ENCODE peak calls at places on chromosomes 5 and 9, in seven cellular contexts. T is choroid plexus epithelial cell, K is fibroblast of lung, A is stomach, F is neural progenitor cell, M is Calu3, Q is tibial nerve. S is an unnamed sample.
A peak's percentile ranks its signal among the peaks of the same experiment; 100 is the strongest.

GRCh38 chr5:137342764-137343163 is 156.4 kb downstream of the SPOCK1 start:
- DNase-seq in K (no peak), M (peak; percentile 7), T (peak; percentile 10), F (no peak), A (no peak), Q (no peak), S (no peak)

GRCh38 chr5:180209137-180209581 is at the start of gene RASGEF1C:
- DNase-seq in A (peak; percentile 71), K (peak; percentile 54), Q (no peak), T (peak; percentile 67), M (peak; percentile 86), F (peak; percentile 93), S (peak; percentile 87)

GRCh38 chr5:119323630-119324000 is 32.2 kb upstream of the TNFAIP8 start:
- DNase-seq in A (no peak), K (peak; percentile 60), F (no peak), T (peak; percentile 58), Q (no peak), M (no peak), S (no peak)

GRCh38 chr9:122216798-122217418 is 11.8 kb downstream of the LHX6 start:
- DNase-seq in K (no peak), T (no peak), A (no peak), M (no peak), F (no peak), Q (no peak), S (no peak)

GRCh38 chr9:118023649-118024048 is 319.4 kb downstream of the TLR4 start:
- DNase-seq in K (no peak), A (no peak), F (no peak), T (no peak), M (no peak), Q (no peak), S (no peak)

GRCh38 chr5:20972419-20972925 is 984.5 kb upstream of the CDH18 start:
- DNase-seq in A (no peak), K (peak; percentile 96), Q (no peak), F (peak; percentile 26), M (peak; percentile 61), T (peak; percentile 62), S (peak; percentile 7)

GRCh38 chr9:34256987-34257585 is 72.0 kb downstream of the KIF24 start:
- DNase-seq in F (no peak), Q (peak; percentile 39), K (peak; percentile 12), A (no peak), T (peak; percentile 15), M (no peak), S (no peak)

GRCh38 chr9:2478421-2478820 is 143.2 kb upstream of the VLDLR start:
- DNase-seq in F (no peak), Q (no peak), K (no peak), M (no peak), T (no peak), A (no peak), S (no peak)

GRCh38 chr5:174707671-174708070 is 16.7 kb upstream of the MSX2 start:
- DNase-seq in K (no peak), A (no peak), F (no peak), Q (no peak), T (no peak), M (no peak), S (no peak)

DNA sequence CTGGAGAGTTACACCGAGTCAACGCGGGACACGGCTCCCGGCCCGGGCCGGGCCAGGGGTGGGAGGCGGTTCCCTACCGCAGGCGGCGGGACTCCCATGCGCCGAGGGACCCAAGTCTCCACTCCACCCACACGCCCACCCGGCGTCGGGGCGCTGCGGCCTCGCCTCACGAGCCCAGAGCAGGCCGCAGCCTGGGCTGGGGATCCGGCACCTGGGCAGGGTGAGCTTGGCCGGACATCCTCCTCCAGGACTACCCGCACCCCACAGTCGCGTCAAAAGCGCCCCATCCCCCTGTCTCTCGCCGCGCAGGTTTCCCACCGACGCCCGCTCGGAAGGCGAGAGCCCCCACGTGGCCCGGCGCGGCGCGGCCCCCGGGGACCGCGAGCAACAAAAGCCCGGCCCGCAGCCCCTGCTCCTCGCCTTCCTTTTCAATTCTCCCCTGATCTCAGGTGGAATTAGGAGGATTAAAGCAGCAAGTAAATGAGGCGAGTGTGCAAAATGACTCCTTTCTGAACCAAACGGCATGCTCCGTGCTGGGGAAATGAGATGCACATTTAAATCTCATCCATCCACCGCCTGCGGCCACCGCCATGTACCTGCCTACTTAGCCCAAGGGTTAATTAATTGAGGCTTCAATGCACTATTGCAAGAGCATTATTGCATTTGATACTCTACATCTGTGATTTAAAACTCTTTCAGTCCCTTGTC is 196.6 kb upstream of the TBCA start:
- DNase-seq in K (no peak), Q (no peak), A (no peak), F (peak; percentile 75), M (peak; percentile 36), T (no peak), S (peak; percentile 25)
- TF ChIP-seq CTCF in K (peak; percentile 16), Q (no peak), A (no peak), F (peak; percentile 25), M (peak; percentile 23), T (no peak), S (no peak)

GRCh38 chr5:95878417-95879323 is 56.1 kb upstream of the GLRX start:
- DNase-seq in M (no peak), Q (no peak), A (no peak), F (no peak), K (no peak), T (no peak), S (no peak)
- TF ChIP-seq CTCF in M (no peak), Q (no peak), A (no peak), F (no peak), K (no peak), T (no peak), S (no peak)

DNA sequence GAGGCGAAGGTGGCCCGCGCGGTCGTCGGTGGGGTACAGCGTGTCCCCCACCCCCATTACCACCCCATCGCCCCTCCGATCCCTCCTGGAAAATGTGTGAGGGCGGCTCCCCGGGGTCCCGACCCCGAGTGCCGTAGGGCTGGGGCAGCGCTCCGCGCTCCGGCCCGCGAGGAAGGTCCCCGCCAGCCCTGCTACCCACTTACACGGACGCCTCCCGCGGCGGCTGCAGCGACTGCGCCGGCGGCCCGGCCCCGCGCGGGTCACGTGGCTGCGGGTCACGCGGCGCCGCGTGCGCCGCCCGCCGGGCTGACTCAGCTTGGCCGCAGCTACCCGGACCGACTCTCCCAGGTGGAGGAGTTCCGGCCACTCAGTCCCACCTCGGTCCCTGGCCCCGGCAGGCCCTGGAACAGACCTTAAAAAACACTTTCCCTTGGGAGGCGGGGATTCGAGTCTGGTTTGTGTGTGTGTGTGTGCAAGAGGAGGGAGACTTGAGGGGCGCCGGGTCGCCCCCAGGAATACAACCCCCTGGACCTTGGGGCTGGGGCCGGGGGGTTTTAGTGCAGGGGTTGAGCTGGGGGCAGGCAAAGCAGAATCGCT is at the start of gene GNPDA1:
- DNase-seq in F (peak; percentile 76), K (peak; percentile 67), M (peak; percentile 89), Q (peak; percentile 75), T (peak; percentile 76), A (peak; percentile 88), S (peak; percentile 80)
- TF ChIP-seq CTCF in F (no peak), K (no peak), M (no peak), Q (peak; percentile 38), T (no peak), A (no peak), S (no peak)

GRCh38 chr5:100789641-100790160 is 113.4 kb downstream of the ST8SIA4 start:
- DNase-seq in T (peak; percentile 12), Q (no peak), M (no peak), F (no peak), A (no peak), K (no peak), S (no peak)

GRCh38 chr5:100790951-100791350 is 112.1 kb downstream of the ST8SIA4 start:
- DNase-seq in M (no peak), Q (no peak), F (no peak), T (no peak), A (no peak), K (no peak), S (no peak)

GRCh38 chr5:100788417-100788816 is 114.7 kb downstream of the ST8SIA4 start:
- DNase-seq in Q (no peak), A (no peak), K (no peak), T (no peak), F (no peak), M (no peak), S (no peak)

GRCh38 chr5:100791376-100791775 is 111.7 kb downstream of the ST8SIA4 start:
- DNase-seq in K (no peak), Q (no peak), A (no peak), M (no peak), F (no peak), T (no peak), S (no peak)

DNA sequence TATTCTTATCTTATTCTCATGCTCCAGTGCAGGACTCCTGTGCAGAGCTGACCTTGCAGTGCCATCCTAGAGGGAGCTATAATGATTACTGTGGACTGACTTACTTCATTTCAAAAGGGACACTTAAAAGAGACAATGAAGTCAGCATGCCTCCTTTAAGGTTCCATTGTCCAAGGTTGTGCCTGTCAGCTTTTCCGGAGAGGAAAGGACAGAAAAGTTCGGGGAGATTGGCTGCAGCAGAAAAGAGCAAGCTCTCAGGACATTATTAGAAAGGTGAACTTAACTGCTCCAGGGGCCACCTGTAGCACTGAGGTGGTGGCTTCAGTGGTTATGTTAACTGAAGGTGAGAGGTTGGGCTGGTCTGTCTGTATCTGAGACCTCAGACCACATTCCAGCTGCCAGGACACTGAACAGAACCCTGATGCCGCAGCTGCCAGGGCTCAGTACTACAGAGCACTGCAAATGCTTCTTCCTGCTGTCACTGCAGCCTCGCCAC is 112.9 kb downstream of the ST8SIA4 start:
- DNase-seq in T (peak; percentile 12), A (no peak), Q (no peak), F (peak; percentile 74), K (no peak), M (peak; percentile 33), S (peak; percentile 6)
- TF ChIP-seq CTCF in T (peak; percentile 24), A (no peak), Q (no peak), F (peak; percentile 61), K (no peak), M (peak; percentile 16), S (no peak)

GRCh38 chr5:134511796-134512660 is 13.4 kb upstream of the JADE2 start:
- DNase-seq in K (peak; percentile 88), T (peak; percentile 86), A (peak; percentile 67), F (peak; percentile 26), Q (peak; percentile 79), M (peak; percentile 64), S (no peak)
- TF ChIP-seq CTCF in K (peak; percentile 8), T (peak; percentile 38), A (no peak), F (peak; percentile 39), Q (no peak), M (peak; percentile 51), S (no peak)

GRCh38 chr9:77449177-77450092 is 198.7 kb downstream of the GNA14 start:
- DNase-seq in Q (no peak), M (peak; percentile 35), F (no peak), T (peak; percentile 96), A (no peak), K (peak; percentile 45), S (no peak)
- TF ChIP-seq CTCF in Q (no peak), M (no peak), F (no peak), T (peak; percentile 30), A (no peak), K (no peak), S (no peak)